ENCODE peak calls at places on chromosomes 6 and 20, in five cellular contexts. G is tibial artery, Z is ovary, W is uterus, Q is lung. D is an unnamed sample. For H3K4me1, the result is how much of the 10 kb centered on the place peaks cover.

GRCh38 chr20:41138527-41139226 is 1.3 kb downstream of the PLCG1 start:
- DNase-seq in G (peak), Z (no peak), W (no peak), Q (no peak), D (peak)

GRCh38 chr6:166413491-166413951 is 30.8 kb upstream of the MPC1 start:
- DNase-seq in G (peak), Z (no peak), W (no peak), Q (no peak), D (no peak)

GRCh38 chr6:143581835-143582480 is 70.4 kb upstream of the FUCA2 start:
- DNase-seq in G (no peak), Z (no peak), W (no peak), Q (no peak), D (no peak)

GRCh38 chr6:38508894-38509293 is 130.8 kb downstream of the BTBD9 start:
- DNase-seq in G (no peak), Z (no peak), W (no peak), Q (no peak), D (no peak)

GRCh38 chr6:97059473-97059872 is 134.9 kb downstream of the KLHL32 start:
- DNase-seq in G (no peak), Z (no peak), W (no peak), Q (no peak), D (no peak)

GRCh38 chr6:79671605-79672266 is 40.6 kb downstream of the SH3BGRL2 start:
- DNase-seq in G (no peak), Z (no peak), W (peak), Q (peak), D (peak)

GRCh38 chr6:141488466-141488865 is 644.3 kb upstream of the GJE1 start:
- DNase-seq in G (no peak), Z (no peak), W (no peak), Q (no peak), D (no peak)

GRCh38 chr6:113586966-113587699 is 270.0 kb upstream of the MARCKS start:
- DNase-seq in G (no peak), Z (no peak), W (no peak), Q (no peak), D (no peak)

GRCh38 chr6:91045152-91045551 is 458.3 kb upstream of the MAP3K7 start:
- DNase-seq in G (no peak), Z (no peak), W (no peak), Q (no peak), D (no peak)

GRCh38 chr20:49985157-49985556 is 2.4 kb downstream of the SNAI1 start:
- DNase-seq in G (no peak), Z (no peak), W (no peak), Q (no peak), D (no peak)

GRCh38 chr6:22980446-22980845 is 411.1 kb downstream of the HDGFL1 start:
- DNase-seq in G (no peak), Z (no peak), W (no peak), Q (no peak), D (no peak)

GRCh38 chr20:15440249-15440820 is 1102.9 kb upstream of the FLRT3 start:
- DNase-seq in G (no peak), Z (no peak), W (no peak), Q (no peak), D (no peak)

GRCh38 chr6:33410711-33411631 is at the start of gene PHF1:
- DNase-seq in G (no peak), Z (peak), W (no peak), Q (peak), D (peak)

GRCh38 chr6:41641352-41641925 is 3.2 kb downstream of the MDFI start:
- DNase-seq in G (no peak), Z (no peak), W (no peak), Q (no peak), D (no peak)

GRCh38 chr6:71420693-71421328 is 132.2 kb downstream of the OGFRL1 start:
- DNase-seq in G (peak), Z (peak), W (peak), Q (peak), D (peak)
- H3K27ac ChIP-seq in G (peak), Z (peak), W (peak), Q (peak), D (peak)

GRCh38 chr20:31637660-31638059 is at the start of gene COX4I2:
- DNase-seq in G (no peak), Z (no peak), W (no peak), Q (no peak), D (peak)
- H3K4me3 ChIP-seq in G (no peak), Z (no peak), W (no peak), Q (no peak), D (peak)

GRCh38 chr20:54172856-54173652 is 732 bp downstream of the CYP24A1 start:
- DNase-seq in G (no peak), Z (no peak), W (no peak), Q (no peak), D (peak)

GRCh38 chr20:54173653-54174451 is at the start of gene CYP24A1:
- DNase-seq in G (no peak), Z (no peak), W (no peak), Q (no peak), D (peak)

GRCh38 chr20:54174452-54175175 is 828 bp upstream of the CYP24A1 start:
- DNase-seq in G (no peak), Z (no peak), W (no peak), Q (no peak), D (peak)

GRCh38 chr20:54170963-54171362 is 2.8 kb downstream of the CYP24A1 start:
- DNase-seq in G (no peak), Z (no peak), W (no peak), Q (no peak), D (no peak)

DNA sequence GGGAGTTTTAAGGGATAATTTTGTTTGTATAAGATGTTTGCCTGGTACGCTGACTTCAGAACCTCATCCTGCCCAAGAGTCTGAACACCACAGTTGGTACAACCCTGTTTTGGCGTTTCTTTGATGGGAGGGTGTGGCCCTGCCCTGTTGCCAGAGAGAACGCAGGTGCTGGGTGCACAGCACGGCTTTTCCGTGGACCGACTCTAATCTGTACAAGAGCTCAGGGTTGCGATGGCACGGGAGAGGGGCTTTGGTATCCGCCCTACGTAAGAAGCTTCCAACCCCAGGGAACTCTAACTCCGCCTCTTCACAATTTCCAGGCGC is 1.3 kb downstream of the CYP24A1 start:
- DNase-seq in G (no peak), Z (no peak), W (no peak), Q (no peak), D (no peak)
- H3K4me1 ChIP-seq in G (under half), Z (under half), W (under half), Q (under half), D (under half)

DNA sequence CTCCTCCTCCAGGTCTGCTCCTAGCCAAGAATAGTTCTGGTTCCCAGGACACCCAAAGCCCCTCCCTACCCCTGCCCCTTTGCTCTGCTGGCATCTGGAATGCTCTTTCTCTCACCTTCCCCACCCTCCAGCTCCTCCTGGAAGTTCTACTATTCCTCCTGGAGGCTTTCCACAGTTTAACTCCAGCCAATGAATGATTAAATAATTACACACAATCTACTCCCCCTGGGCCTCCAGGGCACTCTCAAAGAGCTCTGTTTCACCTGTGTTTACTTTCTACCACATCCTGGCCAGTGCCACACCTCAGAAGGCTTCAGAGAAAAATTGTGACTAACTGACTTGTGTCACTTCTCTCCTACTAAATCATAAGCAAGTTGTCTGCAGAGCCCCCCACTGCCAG is 36.2 kb downstream of the GCM1 start:
- DNase-seq in G (no peak), Z (no peak), W (no peak), Q (peak), D (no peak)
- H3K27ac ChIP-seq in G (no peak), Z (no peak), W (no peak), Q (peak), D (no peak)

GRCh38 chr6:26031595-26032386 is 55.4 kb upstream of the HFE start:
- DNase-seq in G (peak), Z (peak), W (peak), Q (peak), D (peak)

GRCh38 chr6:26031151-26031594 is 56.1 kb upstream of the HFE start:
- DNase-seq in G (no peak), Z (no peak), W (no peak), Q (no peak), D (no peak)

GRCh38 chr6:26029857-26030653 is 57.2 kb upstream of the HFE start:
- DNase-seq in G (no peak), Z (no peak), W (no peak), Q (no peak), D (no peak)

GRCh38 chr6:26029570-26029856 is 57.7 kb upstream of the HFE start:
- DNase-seq in G (no peak), Z (no peak), W (no peak), Q (no peak), D (no peak)

GRCh38 chr6:26030716-26031115 is 56.5 kb upstream of the HFE start:
- DNase-seq in G (no peak), Z (no peak), W (no peak), Q (no peak), D (no peak)
- H3K4me3 ChIP-seq in G (no peak), Z (no peak), W (no peak), Q (no peak), D (no peak)

GRCh38 chr6:13273202-13273930 is 55.0 kb downstream of the TBC1D7 start:
- DNase-seq in G (no peak), Z (no peak), W (no peak), Q (no peak), D (no peak)
- H3K4me1 ChIP-seq in G (under half), Z (under half), W (under half), Q (under half), D (under half)

DNA sequence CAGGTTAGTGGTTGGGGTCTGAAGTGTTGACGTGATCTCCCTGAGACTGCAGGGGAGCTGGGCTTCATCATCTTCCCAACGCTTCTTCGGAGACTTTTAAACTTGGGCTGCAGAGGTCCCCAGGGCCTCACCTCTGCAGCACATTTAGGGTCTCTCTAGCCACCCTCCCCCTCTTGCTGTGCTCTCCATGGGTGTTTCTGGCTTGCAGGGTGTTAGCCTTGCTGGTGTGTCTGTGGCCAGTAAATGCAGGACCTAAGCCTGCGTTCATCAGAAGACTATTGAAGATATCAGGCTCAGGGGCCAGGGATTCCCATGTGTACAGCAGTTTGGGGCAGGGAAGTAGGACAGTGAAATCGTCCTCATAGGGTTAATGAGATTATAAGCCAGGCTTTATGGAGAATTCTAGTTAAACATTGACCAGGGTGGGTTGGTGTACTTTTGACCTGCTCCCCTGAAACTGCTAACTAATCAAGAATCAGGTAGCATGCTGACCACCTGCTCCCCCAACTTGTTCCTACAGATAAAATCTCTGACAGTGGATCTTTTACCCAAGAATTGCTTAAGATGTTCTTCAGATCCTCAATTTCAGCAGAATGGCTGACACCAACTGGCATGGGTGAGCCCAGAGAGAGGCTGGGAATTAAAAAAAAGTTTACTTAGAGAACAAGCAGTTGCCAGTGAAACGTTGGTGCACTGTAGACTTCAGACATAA is 3.8 kb upstream of the DDO start:
- DNase-seq in G (no peak), Z (no peak), W (no peak), Q (no peak), D (no peak)
- H3K27ac ChIP-seq in G (no peak), Z (no peak), W (no peak), Q (no peak), D (no peak)

D was measured in right cardiac atrium.